ENCODE peak calls at places on chromosomes 12 and 14, in five cellular contexts. R, M, X, Z and I are unnamed samples.

GRCh38 chr12:56995930-56996496 is 10.3 kb downstream of the ZBTB39 start:
- DNase-seq in R (no peak), X (no peak), Z (no peak), M (peak), I (no peak)

GRCh38 chr12:100384549-100384916 is 27.7 kb downstream of the SLC17A8 start:
- DNase-seq in Z (no peak), R (no peak), X (no peak), M (no peak), I (no peak)

GRCh38 chr14:91373591-91374245 is 43.9 kb downstream of the CCDC88C start:
- DNase-seq in X (no peak), Z (no peak), M (no peak), R (peak), I (no peak)

GRCh38 chr14:94574336-94574735 is 6.9 kb upstream of the SERPINA5 start:
- DNase-seq in R (no peak), X (no peak), M (peak), Z (no peak), I (no peak)

GRCh38 chr14:79248131-79248530 is 963.2 kb downstream of the DIO2 start:
- DNase-seq in R (no peak), X (no peak), Z (no peak), M (no peak), I (no peak)

GRCh38 chr14:51323492-51323891 is 83.4 kb downstream of the TMX1 start:
- DNase-seq in Z (no peak), R (no peak), M (no peak), X (no peak), I (no peak)

GRCh38 chr12:22765731-22766130 is 140.8 kb downstream of the ETNK1 start:
- DNase-seq in M (no peak), X (no peak), R (no peak), Z (no peak), I (no peak)

GRCh38 chr12:122023339-122024131 is 1.9 kb downstream of the BCL7A start:
- DNase-seq in Z (peak), X (peak), M (peak), R (no peak), I (peak)

GRCh38 chr14:66974397-66975025 is 214.7 kb upstream of the GARIN2 start:
- DNase-seq in R (no peak), Z (no peak), M (no peak), X (no peak), I (no peak)

GRCh38 chr12:42094277-42094676 is 50.4 kb downstream of the GXYLT1 start:
- DNase-seq in M (no peak), Z (no peak), X (no peak), R (peak), I (no peak)

GRCh38 chr14:96512602-96513397 is 10.6 kb downstream of the PAPOLA start:
- DNase-seq in Z (no peak), M (no peak), X (no peak), R (no peak), I (no peak)

GRCh38 chr14:51650721-51651387 is 856 bp upstream of the FRMD6 start:
- DNase-seq in M (peak), Z (peak), R (peak), X (no peak), I (peak)

GRCh38 chr12:58314610-58315009 is 373.2 kb downstream of the ATP23 start:
- DNase-seq in Z (no peak), M (no peak), X (no peak), R (no peak), I (no peak)

GRCh38 chr12:99647453-99647852 is at the start of gene GARIN6:
- DNase-seq in M (no peak), X (no peak), Z (no peak), R (no peak), I (no peak)

GRCh38 chr14:85414142-85414541 is 115.8 kb upstream of the FLRT2 start:
- DNase-seq in X (no peak), Z (no peak), M (no peak), R (peak), I (no peak)

GRCh38 chr12:90611048-90611447 is 343.9 kb downstream of the CCER1 start:
- DNase-seq in Z (no peak), X (no peak), R (no peak), M (no peak), I (no peak)

GRCh38 chr14:23942587-23942986 is 11.0 kb upstream of the DHRS4 start:
- DNase-seq in R (no peak), M (no peak), X (no peak), Z (no peak), I (peak)

GRCh38 chr14:71001742-71002141 is 94.5 kb downstream of the PCNX1 start:
- DNase-seq in X (no peak), M (no peak), Z (no peak), R (no peak), I (no peak)

GRCh38 chr14:91344107-91344506 is 73.5 kb downstream of the CCDC88C start:
- DNase-seq in R (peak), X (no peak), M (no peak), Z (no peak), I (no peak)

GRCh38 chr12:49791156-49791555 is 37.1 kb downstream of the NCKAP5L start:
- DNase-seq in M (no peak), R (no peak), Z (no peak), X (no peak), I (no peak)

GRCh38 chr14:31787377-31787776 is 226.2 kb downstream of the NUBPL start:
- DNase-seq in Z (no peak), M (no peak), R (peak), X (peak), I (no peak)

GRCh38 chr12:123474493-123475255 is 16.7 kb downstream of the SNRNP35 start:
- DNase-seq in R (no peak), Z (no peak), M (no peak), X (no peak), I (no peak)

GRCh38 chr12:104704224-104704623 is 247.5 kb downstream of the CHST11 start:
- DNase-seq in M (no peak), R (no peak), Z (no peak), X (no peak), I (no peak)

GRCh38 chr12:78442454-78442801 is 422.1 kb upstream of the SYT1 start:
- DNase-seq in Z (no peak), M (no peak), R (no peak), X (no peak), I (no peak)

GRCh38 chr12:15336772-15337553 is 14.7 kb downstream of the PTPRO start:
- DNase-seq in R (no peak), X (no peak), M (no peak), Z (no peak), I (no peak)

GRCh38 chr12:115095073-115095748 is 411.2 kb upstream of the TBX3 start:
- DNase-seq in Z (no peak), M (no peak), X (no peak), R (no peak), I (peak)

GRCh38 chr12:110836291-110836690 is 10.5 kb upstream of the CCDC63 start:
- DNase-seq in Z (no peak), X (no peak), R (no peak), M (no peak), I (no peak)

GRCh38 chr12:74964390-74964789 is 245.2 kb downstream of the KCNC2 start:
- DNase-seq in X (no peak), R (no peak), M (no peak), Z (no peak), I (no peak)
- TF ChIP-seq POLR2A in X (no peak), R (no peak), M (no peak), Z (no peak), I (no peak)

GRCh38 chr12:9869307-9870161 is at the start of gene CLEC2B:
- DNase-seq in R (peak), X (no peak), Z (no peak), M (no peak), I (no peak)
- TF ChIP-seq POLR2A in R (peak), X (no peak), Z (no peak), M (peak), I (no peak)

GRCh38 chr12:69744109-69744508 is 5.4 kb downstream of the RAB3IP start:
- DNase-seq in Z (no peak), R (no peak), X (no peak), M (no peak), I (no peak)

GRCh38 chr12:69739287-69740191 is 879 bp downstream of the RAB3IP start:
- DNase-seq in M (peak), X (peak), Z (peak), R (peak), I (peak)

GRCh38 chr12:69733638-69734037 is 5.0 kb upstream of the RAB3IP start:
- DNase-seq in R (no peak), X (no peak), Z (no peak), M (no peak), I (no peak)

DNA sequence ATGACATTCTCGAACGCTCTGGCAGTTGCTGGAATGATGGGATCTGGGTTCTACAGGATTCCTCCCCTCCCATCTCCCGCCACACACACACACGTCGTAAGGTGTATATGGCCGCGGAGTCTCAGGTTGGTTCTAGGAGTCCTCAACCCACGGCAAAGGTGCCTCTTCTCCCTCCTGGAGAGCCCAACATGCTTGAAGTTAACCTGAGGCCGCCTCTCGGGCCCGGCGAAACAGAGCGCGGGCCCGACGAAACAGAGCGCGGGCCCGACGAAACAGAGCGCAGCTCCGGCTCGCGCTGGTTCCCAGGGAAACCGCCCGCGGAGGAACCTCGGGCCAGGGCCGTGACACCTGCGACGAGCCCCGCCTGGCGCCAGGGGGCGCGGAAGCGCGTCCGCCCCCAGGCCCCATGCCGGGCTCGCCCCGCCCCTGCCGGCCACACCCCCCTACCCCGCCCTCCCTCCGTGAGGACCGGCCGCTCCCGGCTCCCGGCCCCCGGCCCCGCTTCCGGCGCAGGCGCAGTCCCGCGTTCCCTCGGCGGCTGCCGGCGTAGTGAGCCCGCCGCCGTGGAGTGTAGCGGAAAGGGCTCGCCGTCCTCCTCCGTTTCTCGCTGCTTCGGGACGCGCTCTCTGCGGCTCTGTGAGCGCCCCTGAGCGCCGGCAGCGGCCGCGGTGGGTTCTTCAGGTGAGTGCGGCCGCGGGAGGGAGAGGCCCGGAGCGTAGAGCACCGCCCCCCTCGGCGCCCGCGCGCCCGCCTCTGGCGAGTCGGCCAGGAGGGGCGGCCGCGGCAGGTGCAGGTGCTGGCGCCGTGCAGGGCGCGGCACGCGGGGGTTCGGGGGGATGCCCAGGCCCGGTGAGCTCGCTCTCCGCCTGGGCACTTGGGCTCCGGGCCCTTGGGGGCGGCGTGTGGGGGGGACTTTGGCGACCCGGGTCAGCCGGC is at the start of gene RAB3IP:
- DNase-seq in M (peak), X (peak), Z (peak), R (peak), I (peak)
- TF ChIP-seq POLR2A in M (no peak), X (peak), Z (no peak), R (peak), I (peak)

GRCh38 chr12:55745361-55746146 is 2.6 kb downstream of the GDF11 start:
- DNase-seq in Z (peak), R (peak), M (no peak), X (no peak), I (no peak)

GRCh38 chr12:55743967-55744931 is 1.3 kb downstream of the GDF11 start:
- DNase-seq in M (no peak), X (no peak), R (peak), Z (peak), I (no peak)

GRCh38 chr12:55742719-55743130 is at the start of gene GDF11:
- DNase-seq in X (peak), M (peak), R (peak), Z (peak), I (peak)

GRCh38 chr12:55741978-55742377 is 944 bp upstream of the GDF11 start:
- DNase-seq in M (peak), R (no peak), Z (no peak), X (no peak), I (no peak)

GRCh38 chr12:55743131-55743921 is 404 bp downstream of the GDF11 start:
- DNase-seq in R (peak), Z (peak), M (peak), X (peak), I (peak)
- TF ChIP-seq POLR2A in R (no peak), Z (no peak), M (no peak), X (peak), I (no peak)

GRCh38 chr14:100325231-100325632 is 2.1 kb downstream of the SLC25A47 start:
- DNase-seq in X (no peak), Z (no peak), R (no peak), M (no peak), I (no peak)
- TF ChIP-seq POLR2A in X (no peak), Z (no peak), R (no peak), M (no peak), I (no peak)

GRCh38 chr12:63779498-63780481 is at the start of gene RXYLT1:
- DNase-seq in M (peak), Z (peak), X (peak), R (peak), I (peak)
- TF ChIP-seq POLR2A in M (peak), Z (peak), X (peak), R (peak), I (peak)

GRCh38 chr12:113912761-113913295 is 53.3 kb downstream of the RBM19 start:
- DNase-seq in X (peak), R (peak), Z (no peak), M (no peak), I (peak)

GRCh38 chr12:113910751-113911272 is 55.3 kb downstream of the RBM19 start:
- DNase-seq in R (no peak), X (no peak), M (no peak), Z (no peak), I (no peak)

GRCh38 chr12:113909776-113910420 is 56.2 kb downstream of the RBM19 start:
- DNase-seq in M (no peak), R (no peak), X (no peak), Z (no peak), I (no peak)

GRCh38 chr12:113914176-113914575 is 51.9 kb downstream of the RBM19 start:
- DNase-seq in Z (no peak), X (no peak), M (no peak), R (no peak), I (no peak)

GRCh38 chr12:113911971-113912760 is 54.0 kb downstream of the RBM19 start:
- DNase-seq in M (no peak), Z (no peak), R (no peak), X (no peak), I (no peak)
- TF ChIP-seq POLR2A in M (no peak), Z (no peak), R (no peak), X (no peak), I (no peak)

GRCh38 chr12:48119078-48119833 is at the start of gene PFKM:
- DNase-seq in Z (peak), M (peak), R (peak), X (peak), I (peak)
- TF ChIP-seq POLR2A in Z (no peak), M (no peak), R (no peak), X (peak), I (no peak)